ENCODE peak calls at places on chromosomes 6 and 20, in nine cellular contexts. R is progenitor cell of endocrine pancreas, D is astrocyte of the spinal cord, Y is omental fat pad, M is spleen, U is thyroid gland, X is heart right ventricle, F is cardiac muscle cell, H is fibroblast of pulmonary artery. N is an unnamed sample.

GRCh38 chr6:160692369-160692959 is 9.6 kb upstream of the PLG start:
- DNase-seq in R (no peak), D (no peak), Y (no peak), M (no peak), U (no peak), X (no peak), F (no peak), H (no peak), N (no peak)

GRCh38 chr6:151998784-151999183 is 191.3 kb downstream of the ESR1 start:
- DNase-seq in R (no peak), D (no peak), Y (no peak), M (no peak), U (no peak), X (no peak), F (no peak), H (no peak), N (no peak)

GRCh38 chr20:59823030-59823423 is 110.4 kb downstream of the SYCP2 start:
- DNase-seq in R (no peak), D (no peak), Y (no peak), M (no peak), U (no peak), X (no peak), F (no peak), H (no peak), N (no peak)

GRCh38 chr6:37906121-37906520 is 86.6 kb downstream of the ZFAND3 start:
- DNase-seq in R (no peak), D (no peak), Y (no peak), M (no peak), U (no peak), X (no peak), F (no peak), H (no peak), N (no peak)

GRCh38 chr6:132405143-132405915 is 4.1 kb upstream of the MOXD1 start:
- DNase-seq in R (no peak), D (peak; percentile 53), Y (no peak), M (no peak), U (no peak), X (no peak), F (no peak), H (no peak), N (no peak)

GRCh38 chr6:2818593-2818992 is 23.1 kb downstream of the SERPINB1 start:
- DNase-seq in R (no peak), D (peak; percentile 65), Y (no peak), M (no peak), U (no peak), X (no peak), F (no peak), H (peak; percentile 77), N (no peak)

GRCh38 chr6:13013681-13014550 is 297.3 kb downstream of the PHACTR1 start:
- DNase-seq in R (peak; percentile 14), D (peak; percentile 5), Y (no peak), M (peak; percentile 77), U (no peak), X (peak; percentile 29), F (no peak), H (peak; percentile 5), N (peak; percentile 38)

GRCh38 chr6:2792330-2792729 is 27.1 kb downstream of the WRNIP1 start:
- DNase-seq in R (no peak), D (peak; percentile 14), Y (no peak), M (no peak), U (no peak), X (no peak), F (no peak), H (peak; percentile 32), N (no peak)

GRCh38 chr6:37570801-37571200 is 71.1 kb upstream of the CCDC167 start:
- DNase-seq in R (no peak), D (no peak), Y (no peak), M (no peak), U (no peak), X (no peak), F (peak; percentile 50), H (no peak), N (no peak)

GRCh38 chr6:44475779-44476434 is 88.4 kb downstream of the CDC5L start:
- DNase-seq in R (peak; percentile 86), D (peak; percentile 82), Y (peak; percentile 54), M (peak; percentile 92), U (peak; percentile 83), X (peak; percentile 80), F (peak; percentile 89), H (peak; percentile 80), N (peak; percentile 89)

GRCh38 chr6:141610741-141611140 is 522.0 kb upstream of the GJE1 start:
- DNase-seq in R (no peak), D (peak; percentile 14), Y (no peak), M (no peak), U (no peak), X (no peak), F (peak; percentile 6), H (peak; percentile 39), N (no peak)

GRCh38 chr20:43919686-43920403 is 5.2 kb downstream of the TOX2 start:
- DNase-seq in R (no peak), D (no peak), Y (no peak), M (no peak), U (no peak), X (no peak), F (no peak), H (no peak), N (no peak)

GRCh38 chr20:50220093-50220893 is 29.7 kb downstream of the CEBPB start:
- DNase-seq in R (no peak), D (no peak), Y (no peak), M (no peak), U (no peak), X (no peak), F (no peak), H (no peak), N (no peak)

GRCh38 chr20:36399969-36400545 is 93.9 kb downstream of the DLGAP4 start:
- DNase-seq in R (no peak), D (no peak), Y (no peak), M (no peak), U (no peak), X (no peak), F (no peak), H (no peak), N (no peak)

GRCh38 chr6:63872233-63872632 is 236.6 kb downstream of the PHF3 start:
- DNase-seq in R (no peak), D (no peak), Y (no peak), M (no peak), U (no peak), X (no peak), F (no peak), H (no peak), N (no peak)
- TF ChIP-seq CTCF in R (no peak), D (no peak), Y (no peak), M (no peak), U (no peak), X (no peak), F (no peak), H (no peak), N (no peak)

DNA sequence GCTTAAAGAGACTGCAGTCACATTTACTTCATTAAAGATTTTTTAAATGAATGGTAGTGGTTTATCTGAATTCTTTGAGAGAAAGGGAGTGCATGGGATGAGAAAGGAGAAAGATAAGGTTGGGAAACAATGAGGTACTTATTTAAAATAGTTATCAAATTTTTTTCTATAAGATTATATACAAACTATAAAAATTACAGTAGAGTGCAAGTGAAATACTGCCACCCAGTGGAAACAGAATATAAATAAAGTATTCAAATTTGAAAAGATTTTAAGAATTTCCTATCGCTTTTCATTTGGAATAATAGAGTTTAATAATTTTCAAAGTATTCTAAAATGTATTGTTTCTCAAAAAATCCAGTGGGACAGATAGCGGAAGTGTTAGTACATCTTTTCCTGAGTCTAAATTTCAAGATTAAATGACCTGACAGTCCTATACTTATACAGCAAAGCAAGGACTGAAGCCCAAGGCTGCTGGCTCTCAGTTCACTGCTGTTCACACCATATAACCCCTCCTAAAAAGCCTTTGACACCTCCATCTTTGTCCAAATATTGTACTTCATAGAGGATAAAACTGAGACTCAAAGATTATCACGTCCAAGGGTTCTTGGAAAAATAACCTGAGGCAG is 31.1 kb downstream of the EPM2A start:
- DNase-seq in R (no peak), D (peak; percentile 53), Y (no peak), M (no peak), U (no peak), X (no peak), F (peak; percentile 9), H (peak; percentile 59), N (no peak)
- TF ChIP-seq CTCF in R (peak; percentile 80), D (peak; percentile 36), Y (no peak), M (no peak), U (peak; percentile 15), X (peak; percentile 35), F (peak; percentile 43), H (peak; percentile 33), N (peak; percentile 79)

GRCh38 chr6:170441316-170441715 is 111.8 kb downstream of the PSMB1 start:
- DNase-seq in R (no peak), D (peak; percentile 43), Y (no peak), M (no peak), U (no peak), X (no peak), F (no peak), H (no peak), N (no peak)

GRCh38 chr6:170442596-170442995 is 110.5 kb downstream of the PSMB1 start:
- DNase-seq in R (no peak), D (no peak), Y (no peak), M (no peak), U (no peak), X (no peak), F (no peak), H (no peak), N (no peak)

GRCh38 chr6:170444056-170444505 is 109.0 kb downstream of the PSMB1 start:
- DNase-seq in R (no peak), D (no peak), Y (no peak), M (peak; percentile 75), U (peak; percentile 76), X (no peak), F (no peak), H (no peak), N (no peak)

GRCh38 chr6:170444811-170445211 is 108.3 kb downstream of the PSMB1 start:
- DNase-seq in R (no peak), D (no peak), Y (no peak), M (no peak), U (no peak), X (no peak), F (no peak), H (no peak), N (peak; percentile 37)

GRCh38 chr6:170443151-170443662 is 109.9 kb downstream of the PSMB1 start:
- DNase-seq in R (no peak), D (no peak), Y (no peak), M (peak; percentile 38), U (no peak), X (no peak), F (no peak), H (no peak), N (peak; percentile 33)
- TF ChIP-seq CTCF in R (peak; percentile 49), D (peak; percentile 4), Y (no peak), M (no peak), U (no peak), X (no peak), F (no peak), H (peak; percentile 1), N (no peak)

GRCh38 chr6:46010270-46010669 is 5.4 kb downstream of the CLIC5 start:
- DNase-seq in R (no peak), D (no peak), Y (no peak), M (no peak), U (no peak), X (no peak), F (no peak), H (no peak), N (no peak)
- TF ChIP-seq CTCF in R (no peak), D (no peak), Y (no peak), M (no peak), U (no peak), X (no peak), F (no peak), H (no peak), N (no peak)

N was measured in mesothelial cell of epicardium.